ENCODE peak calls at places on chromosomes 11 and 22, in four cellular contexts. V is H1, Z is HepG2, G is GM12878. N is an unnamed sample.
A peak's percentile ranks its signal among the peaks of the same experiment; 100 is the strongest.

GRCh38 chr11:61481806-61482205 is 26.7 kb upstream of the LRRC10B start:
- DNase-seq in V (no peak), Z (no peak), G (no peak), N (no peak)

GRCh38 chr11:10622957-10623787 is 54.7 kb upstream of the LYVE1 start:
- DNase-seq in V (peak; percentile 28), Z (no peak), G (no peak), N (no peak)

GRCh38 chr11:102662607-102663006 is 37.5 kb upstream of the MMP20 start:
- DNase-seq in V (no peak), Z (no peak), G (no peak), N (no peak)

GRCh38 chr22:19406281-19406811 is 25.2 kb downstream of the HIRA start:
- DNase-seq in V (no peak), Z (no peak), G (no peak), N (no peak)

GRCh38 chr11:14954581-14954980 is 17.6 kb downstream of the CALCA start:
- DNase-seq in V (no peak), Z (no peak), G (no peak), N (no peak)

GRCh38 chr11:65591939-65592814 is 3.4 kb downstream of the KCNK7 start:
- DNase-seq in V (no peak), Z (no peak), G (no peak), N (peak; percentile 75)

GRCh38 chr22:20438066-20438677 is 547 bp upstream of the SCARF2 start:
- DNase-seq in V (peak; percentile 80), Z (no peak), G (no peak), N (no peak)

GRCh38 chr11:110311783-110312578 is 15.6 kb upstream of the RDX start:
- DNase-seq in V (no peak), Z (no peak), G (no peak), N (no peak)

GRCh38 chr22:33470456-33470855 is 412.3 kb upstream of the SYN3 start:
- DNase-seq in V (no peak), Z (peak; percentile 55), G (peak; percentile 52), N (no peak)

GRCh38 chr22:32509045-32509444 is 34.4 kb downstream of the FBXO7 start:
- DNase-seq in V (no peak), Z (no peak), G (no peak), N (no peak)

GRCh38 chr11:66951135-66951534 is 7.0 kb downstream of the PC start:
- DNase-seq in V (peak; percentile 52), Z (no peak), G (no peak), N (no peak)

GRCh38 chr11:81986556-81987161 is 747.0 kb downstream of the FAM181B start:
- DNase-seq in V (no peak), Z (no peak), G (no peak), N (no peak)

GRCh38 chr11:65927904-65928397 is 8.7 kb downstream of the DRAP1 start:
- DNase-seq in V (no peak), Z (no peak), G (peak; percentile 84), N (no peak)

GRCh38 chr11:113090716-113091577 is 129.7 kb downstream of the NCAM1 start:
- DNase-seq in V (no peak), Z (no peak), G (no peak), N (no peak)

GRCh38 chr11:75031771-75032549 is 43.2 kb downstream of the NEU3 start:
- DNase-seq in V (peak; percentile 93), Z (peak; percentile 65), G (no peak), N (peak; percentile 66)

GRCh38 chr11:69308936-69309799 is 15.2 kb downstream of the MYEOV start:
- DNase-seq in V (no peak), Z (no peak), G (no peak), N (no peak)

GRCh38 chr22:36156515-36157419 is 3.8 kb downstream of the APOL3 start:
- DNase-seq in V (no peak), Z (peak; percentile 41), G (no peak), N (no peak)

GRCh38 chr11:76270387-76270786 is 64.1 kb upstream of the WNT11 start:
- DNase-seq in V (no peak), Z (no peak), G (no peak), N (no peak)

GRCh38 chr11:50298182-50298988 is 265.7 kb downstream of the OR4C45 start:
- DNase-seq in V (no peak), Z (no peak), G (no peak), N (peak; percentile 90)

GRCh38 chr11:62791501-62792192 is at the start of gene TMEM223:
- DNase-seq in V (peak; percentile 92), Z (peak; percentile 68), G (no peak), N (peak; percentile 74)

GRCh38 chr11:69912911-69913451 is 93.8 kb upstream of the FGF3 start:
- DNase-seq in V (peak; percentile 50), Z (no peak), G (no peak), N (no peak)

GRCh38 chr11:14892036-14892556 is at the start of gene CYP2R1:
- DNase-seq in V (peak; percentile 92), Z (peak; percentile 87), G (peak; percentile 84), N (peak; percentile 85)

GRCh38 chr11:22554221-22554620 is 71.4 kb downstream of the FANCF start:
- DNase-seq in V (no peak), Z (no peak), G (peak; percentile 4), N (no peak)

GRCh38 chr22:48261706-48262105 is 1499.3 kb downstream of the TBC1D22A start:
- DNase-seq in V (no peak), Z (no peak), G (no peak), N (no peak)

GRCh38 chr11:16936643-16937042 is 77.6 kb downstream of the PLEKHA7 start:
- DNase-seq in V (no peak), Z (no peak), G (no peak), N (no peak)

GRCh38 chr22:46797355-46797754 is 34.9 kb downstream of the TBC1D22A start:
- DNase-seq in V (no peak), Z (peak; percentile 12), G (no peak), N (no peak)

GRCh38 chr22:23216331-23217170 is 36.2 kb downstream of the BCR start:
- DNase-seq in V (no peak), Z (peak; percentile 92), G (no peak), N (no peak)
- H3K4me1 ChIP-seq in V (peaks cover 5% of the 10 kb centered on the region), Z (peaks cover 60% of the 10 kb centered on the region), G (peaks cover 44% of the 10 kb centered on the region), N (peaks cover 31% of the 10 kb centered on the region)

DNA sequence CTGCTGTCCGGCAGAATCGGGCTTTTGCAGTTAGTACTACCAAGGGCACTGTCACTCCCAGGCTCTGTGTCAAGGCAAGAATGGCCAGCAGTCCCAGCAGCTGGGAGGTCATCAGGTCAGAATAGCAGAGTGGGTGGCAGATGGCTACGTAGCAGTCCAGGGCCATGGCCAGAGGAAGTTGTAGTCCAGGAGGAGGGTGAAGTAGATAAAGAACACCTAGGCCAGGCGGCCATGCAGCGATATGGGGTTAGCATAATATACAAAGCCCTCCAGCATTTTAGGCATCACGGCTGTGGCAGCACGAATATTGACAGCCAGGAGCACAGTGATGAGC is 52.1 kb downstream of the RRM1 start:
- DNase-seq in V (no peak), Z (no peak), G (no peak), N (no peak)
- TF ChIP-seq SUZ12 in V (no peak), Z (no peak), G (no peak), N (no peak)

GRCh38 chr22:38264322-38264843 is 8.4 kb downstream of the TMEM184B start:
- DNase-seq in V (no peak), Z (no peak), G (no peak), N (no peak)

GRCh38 chr22:38262051-38262795 is 10.6 kb downstream of the TMEM184B start:
- DNase-seq in V (peak; percentile 84), Z (peak; percentile 54), G (no peak), N (no peak)

GRCh38 chr22:38267086-38267485 is 5.7 kb downstream of the TMEM184B start:
- DNase-seq in V (no peak), Z (no peak), G (no peak), N (no peak)

GRCh38 chr22:38269466-38269865 is 3.3 kb downstream of the TMEM184B start:
- DNase-seq in V (no peak), Z (no peak), G (no peak), N (no peak)

GRCh38 chr22:38266120-38266519 is 6.7 kb downstream of the TMEM184B start:
- DNase-seq in V (no peak), Z (no peak), G (no peak), N (no peak)
- H3K4me1 ChIP-seq in V (peaks cover 10% of the 10 kb centered on the region), Z (peaks cover 54% of the 10 kb centered on the region), G (peaks cover 16% of the 10 kb centered on the region), N (peaks cover 17% of the 10 kb centered on the region)

GRCh38 chr22:39135092-39135896 is 17.2 kb downstream of the CBX7 start:
- DNase-seq in V (peak; percentile 90), Z (peak; percentile 55), G (no peak), N (no peak)
- TF ChIP-seq SUZ12 in V (no peak), Z (no peak), G (no peak), N (no peak)

DNA sequence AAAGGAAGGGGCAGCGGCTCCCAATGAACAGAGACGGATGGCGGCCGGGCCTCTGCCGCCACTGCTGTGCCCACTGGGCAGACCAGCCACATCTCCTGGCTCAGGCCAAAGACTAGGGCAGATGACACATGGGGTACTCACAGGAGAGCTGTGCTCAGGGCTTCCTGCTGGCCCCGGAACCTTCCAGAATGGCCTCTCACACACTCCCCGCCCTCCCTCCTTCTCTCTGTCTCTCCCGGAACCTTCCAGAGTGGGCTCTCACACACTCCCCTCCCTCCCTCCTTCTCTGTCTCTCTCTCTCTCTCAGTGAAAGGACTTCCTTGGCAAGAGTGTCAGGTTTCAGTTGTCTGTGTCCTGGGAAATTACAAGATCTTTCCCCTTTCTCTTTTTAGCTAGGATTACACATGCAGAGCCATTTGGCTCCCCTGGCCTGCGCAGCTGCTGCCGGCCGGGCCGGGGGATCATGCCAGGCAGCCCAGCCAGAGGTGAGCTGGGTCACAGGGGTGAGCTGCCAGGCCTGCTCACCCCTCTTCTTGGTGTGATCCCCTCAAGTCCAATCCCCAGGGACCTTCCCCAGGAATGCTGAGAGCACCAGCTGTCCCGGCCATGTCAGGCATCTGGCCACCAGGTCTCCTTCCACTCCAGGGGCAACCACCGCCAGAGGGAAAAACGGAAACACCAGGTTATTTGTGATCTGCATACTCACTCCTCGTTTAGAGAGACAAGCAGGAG is 45.3 kb upstream of the ADA2 start:
- DNase-seq in V (peak; percentile 72), Z (no peak), G (no peak), N (peak; percentile 50)
- H3K4me1 ChIP-seq in V (peaks cover 45% of the 10 kb centered on the region), Z (peaks cover 17% of the 10 kb centered on the region), G (peaks cover 3% of the 10 kb centered on the region), N (peaks cover 26% of the 10 kb centered on the region)

GRCh38 chr22:37258005-37258790 is 14.1 kb upstream of the RAC2 start:
- DNase-seq in V (no peak), Z (no peak), G (no peak), N (no peak)

GRCh38 chr22:37260396-37260795 is 16.3 kb upstream of the RAC2 start:
- DNase-seq in V (no peak), Z (no peak), G (no peak), N (no peak)

GRCh38 chr22:37260939-37261338 is 16.9 kb upstream of the RAC2 start:
- DNase-seq in V (peak; percentile 78), Z (peak; percentile 25), G (no peak), N (no peak)

GRCh38 chr22:37259540-37260029 is 15.5 kb upstream of the RAC2 start:
- DNase-seq in V (peak; percentile 67), Z (no peak), G (no peak), N (no peak)

DNA sequence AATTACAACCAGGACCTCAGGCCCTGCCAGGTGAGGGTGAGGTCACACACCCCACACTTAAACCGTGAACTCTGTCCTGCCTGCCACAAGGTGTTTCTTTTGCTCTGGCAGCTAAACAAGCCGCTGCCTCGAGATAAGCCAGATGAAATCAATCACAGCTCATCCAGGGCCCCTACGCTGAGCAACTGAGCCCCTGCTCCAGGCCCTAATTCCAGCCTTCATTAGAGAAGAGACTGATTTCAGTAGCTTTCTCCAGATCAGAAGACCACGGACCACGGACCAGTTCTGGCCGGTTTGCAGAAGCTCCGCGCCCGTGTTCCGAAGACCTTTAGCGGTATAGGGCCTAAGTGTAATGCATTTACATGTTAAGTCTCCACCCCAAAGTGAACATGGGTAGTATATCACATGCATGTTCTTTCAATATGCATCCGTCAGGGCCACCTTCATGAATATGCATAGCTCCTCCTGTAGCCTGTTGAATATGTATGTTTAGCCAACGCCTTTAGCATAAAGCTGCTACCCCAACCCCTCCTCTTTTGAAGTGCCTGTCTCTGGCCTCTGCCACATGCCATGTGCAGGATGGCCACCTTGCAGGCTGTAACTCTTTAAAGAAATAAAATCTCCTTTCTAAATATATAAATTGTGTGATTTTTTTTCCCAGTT is 14.9 kb upstream of the RAC2 start:
- DNase-seq in V (no peak), Z (no peak), G (no peak), N (no peak)
- TF ChIP-seq SUZ12 in V (no peak), Z (no peak), G (no peak), N (no peak)